ENCODE peak calls at places on chromosome 1, in ten cellular contexts. One of them, this sample, is unnamed.

GRCh38 chr1:37995773-37996379 is 6.1 kb upstream of the SF3A3 start:
- DNase-seq in kidney epithelial cell: no peak
- DNase-seq in A549: no peak
- DNase-seq in neural crest cell: no peak
- DNase-seq in GM23338: peak; percentile 96
- DNase-seq in AG09309: peak; percentile 57
- DNase-seq in OCI-LY7: no peak
- DNase-seq in left ventricle myocardium inferior: peak; percentile 86
- DNase-seq in cardiac fibroblast: peak; percentile 73
- DNase-seq in RWPE1: no peak
- DNase-seq in this sample: no peak

GRCh38 chr1:41883507-41883906 is 35.2 kb downstream of the HIVEP3 start:
- DNase-seq in GM23338: no peak
- DNase-seq in cardiac fibroblast: no peak
- DNase-seq in A549: no peak
- DNase-seq in kidney epithelial cell: no peak
- DNase-seq in neural crest cell: no peak
- DNase-seq in left ventricle myocardium inferior: no peak
- DNase-seq in AG09309: no peak
- DNase-seq in RWPE1: no peak
- DNase-seq in OCI-LY7: no peak
- DNase-seq in this sample: no peak

GRCh38 chr1:233269656-233270055 is 25.9 kb downstream of the PCNX2 start:
- DNase-seq in GM23338: no peak
- DNase-seq in A549: no peak
- DNase-seq in kidney epithelial cell: no peak
- DNase-seq in AG09309: peak; percentile 41
- DNase-seq in neural crest cell: no peak
- DNase-seq in OCI-LY7: no peak
- DNase-seq in cardiac fibroblast: peak; percentile 19
- DNase-seq in RWPE1: no peak
- DNase-seq in left ventricle myocardium inferior: no peak
- DNase-seq in this sample: no peak

GRCh38 chr1:3892748-3893147 is 7.3 kb downstream of the C1orf174 start:
- DNase-seq in RWPE1: no peak
- DNase-seq in cardiac fibroblast: no peak
- DNase-seq in OCI-LY7: no peak
- DNase-seq in GM23338: no peak
- DNase-seq in kidney epithelial cell: no peak
- DNase-seq in left ventricle myocardium inferior: peak; percentile 36
- DNase-seq in A549: no peak
- DNase-seq in AG09309: no peak
- DNase-seq in neural crest cell: no peak
- DNase-seq in this sample: no peak

GRCh38 chr1:171913385-171913784 is 72.1 kb downstream of the DNM3 start:
- DNase-seq in neural crest cell: no peak
- DNase-seq in OCI-LY7: no peak
- DNase-seq in left ventricle myocardium inferior: no peak
- DNase-seq in RWPE1: peak; percentile 36
- DNase-seq in GM23338: no peak
- DNase-seq in AG09309: no peak
- DNase-seq in cardiac fibroblast: peak; percentile 47
- DNase-seq in A549: peak; percentile 30
- DNase-seq in kidney epithelial cell: no peak
- DNase-seq in this sample: no peak

GRCh38 chr1:12148160-12148957 is 18.4 kb upstream of the TNFRSF1B start:
- DNase-seq in GM23338: no peak
- DNase-seq in RWPE1: no peak
- DNase-seq in AG09309: no peak
- DNase-seq in neural crest cell: no peak
- DNase-seq in left ventricle myocardium inferior: no peak
- DNase-seq in OCI-LY7: no peak
- DNase-seq in kidney epithelial cell: no peak
- DNase-seq in cardiac fibroblast: no peak
- DNase-seq in A549: no peak
- DNase-seq in this sample: no peak

GRCh38 chr1:54969879-54970278 is 10.5 kb upstream of the TMEM61 start:
- DNase-seq in RWPE1: no peak
- DNase-seq in cardiac fibroblast: no peak
- DNase-seq in neural crest cell: no peak
- DNase-seq in GM23338: no peak
- DNase-seq in OCI-LY7: no peak
- DNase-seq in AG09309: no peak
- DNase-seq in left ventricle myocardium inferior: no peak
- DNase-seq in A549: no peak
- DNase-seq in kidney epithelial cell: no peak
- DNase-seq in this sample: no peak

GRCh38 chr1:56168176-56168575 is 411.2 kb downstream of the PLPP3 start:
- DNase-seq in GM23338: no peak
- DNase-seq in kidney epithelial cell: no peak
- DNase-seq in OCI-LY7: no peak
- DNase-seq in neural crest cell: no peak
- DNase-seq in RWPE1: no peak
- DNase-seq in left ventricle myocardium inferior: no peak
- DNase-seq in A549: no peak
- DNase-seq in AG09309: no peak
- DNase-seq in cardiac fibroblast: no peak
- DNase-seq in this sample: no peak

GRCh38 chr1:226637147-226637935 is 88.8 kb downstream of the STUM start:
- DNase-seq in RWPE1: no peak
- DNase-seq in neural crest cell: no peak
- DNase-seq in A549: no peak
- DNase-seq in cardiac fibroblast: peak; percentile 65
- DNase-seq in OCI-LY7: peak; percentile 42
- DNase-seq in left ventricle myocardium inferior: peak; percentile 65
- DNase-seq in GM23338: peak; percentile 76
- DNase-seq in kidney epithelial cell: no peak
- DNase-seq in AG09309: no peak
- DNase-seq in this sample: no peak

GRCh38 chr1:192474080-192474683 is 101.4 kb upstream of the RGS1 start:
- DNase-seq in neural crest cell: peak; percentile 33
- DNase-seq in OCI-LY7: peak; percentile 64
- DNase-seq in RWPE1: peak; percentile 29
- DNase-seq in AG09309: no peak
- DNase-seq in cardiac fibroblast: peak; percentile 59
- DNase-seq in A549: peak; percentile 30
- DNase-seq in kidney epithelial cell: no peak
- DNase-seq in left ventricle myocardium inferior: no peak
- DNase-seq in GM23338: peak; percentile 71
- DNase-seq in this sample: no peak

GRCh38 chr1:24018611-24019580 is 38.8 kb upstream of the SRSF10 start:
- DNase-seq in neural crest cell: no peak
- DNase-seq in A549: peak; percentile 90
- DNase-seq in left ventricle myocardium inferior: peak; percentile 97
- DNase-seq in RWPE1: peak; percentile 96
- DNase-seq in AG09309: peak; percentile 98
- DNase-seq in GM23338: peak; percentile 74
- DNase-seq in kidney epithelial cell: peak; percentile 97
- DNase-seq in cardiac fibroblast: peak; percentile 100
- DNase-seq in OCI-LY7: no peak
- DNase-seq in this sample: no peak

GRCh38 chr1:228345201-228345930 is 61.3 kb downstream of the TRIM11 start:
- DNase-seq in cardiac fibroblast: no peak
- DNase-seq in OCI-LY7: no peak
- DNase-seq in neural crest cell: no peak
- DNase-seq in AG09309: no peak
- DNase-seq in left ventricle myocardium inferior: peak; percentile 11
- DNase-seq in RWPE1: no peak
- DNase-seq in kidney epithelial cell: no peak
- DNase-seq in GM23338: no peak
- DNase-seq in A549: no peak
- DNase-seq in this sample: no peak

GRCh38 chr1:155598842-155599331 is 11.1 kb upstream of the MSTO1 start:
- DNase-seq in left ventricle myocardium inferior: no peak
- DNase-seq in cardiac fibroblast: peak; percentile 58
- DNase-seq in GM23338: peak; percentile 56
- DNase-seq in AG09309: peak; percentile 8
- DNase-seq in OCI-LY7: peak; percentile 16
- DNase-seq in RWPE1: no peak
- DNase-seq in A549: no peak
- DNase-seq in neural crest cell: no peak
- DNase-seq in kidney epithelial cell: peak; percentile 2
- DNase-seq in this sample: peak; percentile 31

GRCh38 chr1:64922336-64922735 is 44.0 kb downstream of the JAK1 start:
- DNase-seq in AG09309: no peak
- DNase-seq in kidney epithelial cell: no peak
- DNase-seq in neural crest cell: no peak
- DNase-seq in left ventricle myocardium inferior: no peak
- DNase-seq in cardiac fibroblast: no peak
- DNase-seq in GM23338: no peak
- DNase-seq in A549: no peak
- DNase-seq in OCI-LY7: no peak
- DNase-seq in RWPE1: no peak
- DNase-seq in this sample: no peak

GRCh38 chr1:32872189-32872898 is 1.6 kb upstream of the FNDC5 start:
- DNase-seq in RWPE1: peak; percentile 50
- DNase-seq in AG09309: no peak
- DNase-seq in kidney epithelial cell: no peak
- DNase-seq in neural crest cell: peak; percentile 96
- DNase-seq in A549: peak; percentile 53
- DNase-seq in OCI-LY7: peak; percentile 78
- DNase-seq in cardiac fibroblast: peak; percentile 62
- DNase-seq in left ventricle myocardium inferior: peak; percentile 59
- DNase-seq in GM23338: peak; percentile 94
- DNase-seq in this sample: peak; percentile 70

GRCh38 chr1:63127376-63127775 is 195.0 kb upstream of the FOXD3 start:
- DNase-seq in GM23338: no peak
- DNase-seq in A549: no peak
- DNase-seq in neural crest cell: no peak
- DNase-seq in kidney epithelial cell: no peak
- DNase-seq in left ventricle myocardium inferior: no peak
- DNase-seq in AG09309: no peak
- DNase-seq in OCI-LY7: no peak
- DNase-seq in cardiac fibroblast: no peak
- DNase-seq in RWPE1: no peak
- DNase-seq in this sample: no peak

GRCh38 chr1:210706246-210706645 is 377.5 kb downstream of the HHAT start:
- DNase-seq in RWPE1: no peak
- DNase-seq in OCI-LY7: no peak
- DNase-seq in left ventricle myocardium inferior: no peak
- DNase-seq in A549: no peak
- DNase-seq in AG09309: no peak
- DNase-seq in GM23338: no peak
- DNase-seq in cardiac fibroblast: no peak
- DNase-seq in neural crest cell: no peak
- DNase-seq in kidney epithelial cell: no peak
- DNase-seq in this sample: no peak

GRCh38 chr1:91406773-91407389 is 2.2 kb upstream of the HFM1 start:
- DNase-seq in RWPE1: no peak
- DNase-seq in kidney epithelial cell: no peak
- DNase-seq in OCI-LY7: no peak
- DNase-seq in A549: no peak
- DNase-seq in AG09309: no peak
- DNase-seq in left ventricle myocardium inferior: no peak
- DNase-seq in GM23338: peak; percentile 22
- DNase-seq in neural crest cell: no peak
- DNase-seq in cardiac fibroblast: no peak
- DNase-seq in this sample: no peak
- TF ChIP-seq CTCF in RWPE1: no peak
- TF ChIP-seq CTCF in kidney epithelial cell: no peak
- TF ChIP-seq CTCF in OCI-LY7: peak; percentile 63
- TF ChIP-seq CTCF in A549: peak; percentile 37
- TF ChIP-seq CTCF in AG09309: peak; percentile 42
- TF ChIP-seq CTCF in left ventricle myocardium inferior: peak; percentile 12
- TF ChIP-seq CTCF in GM23338: peak; percentile 45
- TF ChIP-seq CTCF in neural crest cell: no peak
- TF ChIP-seq CTCF in cardiac fibroblast: peak; percentile 23
- TF ChIP-seq CTCF in this sample: peak; percentile 38

GRCh38 chr1:156689960-156690672 is 12.9 kb upstream of the NES start:
- DNase-seq in left ventricle myocardium inferior: no peak
- DNase-seq in RWPE1: no peak
- DNase-seq in A549: no peak
- DNase-seq in AG09309: no peak
- DNase-seq in OCI-LY7: no peak
- DNase-seq in cardiac fibroblast: peak; percentile 53
- DNase-seq in GM23338: no peak
- DNase-seq in kidney epithelial cell: no peak
- DNase-seq in neural crest cell: no peak
- DNase-seq in this sample: no peak

GRCh38 chr1:156691665-156692408 is 13.5 kb downstream of the CRABP2 start:
- DNase-seq in AG09309: no peak
- DNase-seq in RWPE1: peak; percentile 68
- DNase-seq in cardiac fibroblast: no peak
- DNase-seq in kidney epithelial cell: peak; percentile 57
- DNase-seq in GM23338: peak; percentile 76
- DNase-seq in A549: no peak
- DNase-seq in left ventricle myocardium inferior: no peak
- DNase-seq in neural crest cell: no peak
- DNase-seq in OCI-LY7: no peak
- DNase-seq in this sample: no peak

GRCh38 chr1:156691216-156691615 is 14.0 kb upstream of the NES start:
- DNase-seq in neural crest cell: no peak
- DNase-seq in RWPE1: no peak
- DNase-seq in OCI-LY7: no peak
- DNase-seq in left ventricle myocardium inferior: no peak
- DNase-seq in AG09309: no peak
- DNase-seq in cardiac fibroblast: no peak
- DNase-seq in kidney epithelial cell: no peak
- DNase-seq in A549: no peak
- DNase-seq in GM23338: no peak
- DNase-seq in this sample: no peak

GRCh38 chr1:156690673-156691032 is 13.4 kb upstream of the NES start:
- DNase-seq in A549: no peak
- DNase-seq in OCI-LY7: no peak
- DNase-seq in RWPE1: no peak
- DNase-seq in cardiac fibroblast: no peak
- DNase-seq in left ventricle myocardium inferior: no peak
- DNase-seq in AG09309: no peak
- DNase-seq in GM23338: no peak
- DNase-seq in kidney epithelial cell: no peak
- DNase-seq in neural crest cell: no peak
- DNase-seq in this sample: no peak

GRCh38 chr1:156689035-156689959 is 12.1 kb upstream of the NES start:
- DNase-seq in A549: peak; percentile 92
- DNase-seq in kidney epithelial cell: peak; percentile 63
- DNase-seq in left ventricle myocardium inferior: peak; percentile 69
- DNase-seq in neural crest cell: peak; percentile 84
- DNase-seq in GM23338: peak; percentile 95
- DNase-seq in RWPE1: peak; percentile 83
- DNase-seq in OCI-LY7: peak; percentile 86
- DNase-seq in cardiac fibroblast: peak; percentile 81
- DNase-seq in AG09309: peak; percentile 27
- DNase-seq in this sample: peak; percentile 94
- TF ChIP-seq CTCF in A549: peak; percentile 77
- TF ChIP-seq CTCF in kidney epithelial cell: peak; percentile 94
- TF ChIP-seq CTCF in left ventricle myocardium inferior: peak; percentile 93
- TF ChIP-seq CTCF in neural crest cell: peak; percentile 88
- TF ChIP-seq CTCF in GM23338: peak; percentile 63
- TF ChIP-seq CTCF in RWPE1: peak; percentile 88
- TF ChIP-seq CTCF in OCI-LY7: peak; percentile 81
- TF ChIP-seq CTCF in cardiac fibroblast: peak; percentile 95
- TF ChIP-seq CTCF in AG09309: peak; percentile 98
- TF ChIP-seq CTCF in this sample: peak; percentile 99

GRCh38 chr1:232045134-232045533 is 418.5 kb downstream of the DISC1 start:
- DNase-seq in A549: no peak
- DNase-seq in left ventricle myocardium inferior: no peak
- DNase-seq in OCI-LY7: no peak
- DNase-seq in cardiac fibroblast: no peak
- DNase-seq in GM23338: peak; percentile 29
- DNase-seq in AG09309: no peak
- DNase-seq in RWPE1: no peak
- DNase-seq in neural crest cell: no peak
- DNase-seq in kidney epithelial cell: no peak
- DNase-seq in this sample: no peak
- TF ChIP-seq CTCF in A549: no peak
- TF ChIP-seq CTCF in left ventricle myocardium inferior: no peak
- TF ChIP-seq CTCF in OCI-LY7: no peak
- TF ChIP-seq CTCF in cardiac fibroblast: no peak
- TF ChIP-seq CTCF in GM23338: no peak
- TF ChIP-seq CTCF in AG09309: no peak
- TF ChIP-seq CTCF in RWPE1: no peak
- TF ChIP-seq CTCF in neural crest cell: no peak
- TF ChIP-seq CTCF in kidney epithelial cell: no peak
- TF ChIP-seq CTCF in this sample: no peak

GRCh38 chr1:75136158-75136815 is 2.1 kb downstream of the LHX8 start:
- DNase-seq in GM23338: peak; percentile 76
- DNase-seq in neural crest cell: peak; percentile 43
- DNase-seq in left ventricle myocardium inferior: no peak
- DNase-seq in AG09309: no peak
- DNase-seq in A549: no peak
- DNase-seq in OCI-LY7: no peak
- DNase-seq in RWPE1: no peak
- DNase-seq in cardiac fibroblast: no peak
- DNase-seq in kidney epithelial cell: no peak
- DNase-seq in this sample: no peak
- TF ChIP-seq CTCF in GM23338: no peak
- TF ChIP-seq CTCF in neural crest cell: peak; percentile 4
- TF ChIP-seq CTCF in left ventricle myocardium inferior: no peak
- TF ChIP-seq CTCF in AG09309: no peak
- TF ChIP-seq CTCF in A549: no peak
- TF ChIP-seq CTCF in OCI-LY7: no peak
- TF ChIP-seq CTCF in RWPE1: no peak
- TF ChIP-seq CTCF in cardiac fibroblast: no peak
- TF ChIP-seq CTCF in kidney epithelial cell: no peak
- TF ChIP-seq CTCF in this sample: no peak